ENCODE peak calls at places on chromosomes 11 and 22, in eight cellular contexts. R, W, Z, H, T, F, L and P are unnamed samples.

GRCh38 chr11:65166893-65167292 is 3.1 kb upstream of the SPDYC start:
- DNase-seq in L (no peak), T (no peak), F (no peak), R (no peak), W (no peak), H (no peak), Z (no peak), P (no peak)

GRCh38 chr11:3094223-3094824 is 37.1 kb upstream of the CARS1 start:
- DNase-seq in F (no peak), L (no peak), R (no peak), T (no peak), W (no peak), Z (no peak), H (no peak), P (no peak)

GRCh38 chr11:32893947-32894827 is 1.6 kb downstream of the QSER1 start:
- DNase-seq in Z (peak), F (peak), W (peak), T (peak), R (no peak), H (peak), L (peak), P (peak)

GRCh38 chr11:79263001-79263400 is 177.8 kb downstream of the TENM4 start:
- DNase-seq in R (no peak), Z (peak), T (no peak), F (no peak), L (no peak), W (no peak), H (no peak), P (no peak)

GRCh38 chr11:61666684-61667297 is 13.4 kb upstream of the DAGLA start:
- DNase-seq in F (no peak), W (no peak), R (no peak), Z (no peak), H (no peak), L (peak), T (no peak), P (peak)

GRCh38 chr11:95230054-95231034 is 658 bp downstream of the SESN3 start:
- DNase-seq in W (peak), R (no peak), T (peak), F (peak), Z (no peak), L (no peak), H (peak), P (peak)

GRCh38 chr11:23138761-23139160 is 278.5 kb upstream of the CCDC179 start:
- DNase-seq in F (no peak), W (no peak), T (no peak), Z (no peak), H (no peak), L (no peak), R (no peak), P (no peak)

GRCh38 chr11:45982656-45983470 is 60.4 kb downstream of the LARGE2 start:
- DNase-seq in H (peak), Z (peak), W (no peak), F (no peak), T (no peak), R (no peak), L (no peak), P (peak)

GRCh38 chr11:124751741-124752470 is at the start of gene VSIG2:
- DNase-seq in H (no peak), W (no peak), L (no peak), F (no peak), Z (no peak), T (no peak), R (no peak), P (no peak)

GRCh38 chr11:119533931-119534694 is 111.1 kb upstream of the THY1 start:
- DNase-seq in R (peak), Z (no peak), W (peak), H (peak), L (peak), T (peak), F (peak), P (peak)

GRCh38 chr11:70029831-70030811 is 48.0 kb upstream of the ANO1 start:
- DNase-seq in H (no peak), R (no peak), W (no peak), L (no peak), Z (no peak), T (no peak), F (no peak), P (no peak)

GRCh38 chr11:122159173-122159701 is 43.2 kb upstream of the BLID start:
- DNase-seq in W (no peak), T (peak), L (no peak), F (no peak), H (no peak), R (no peak), Z (peak), P (no peak)

GRCh38 chr11:108914981-108915380 is 250.1 kb downstream of the DDX10 start:
- DNase-seq in Z (no peak), H (no peak), R (no peak), L (no peak), T (no peak), F (no peak), W (no peak), P (no peak)

GRCh38 chr11:63845911-63846310 is 7.0 kb downstream of the MARK2 start:
- DNase-seq in Z (no peak), H (no peak), T (no peak), W (no peak), R (no peak), F (no peak), L (no peak), P (no peak)

GRCh38 chr11:46322759-46323158 is 24.5 kb upstream of the DGKZ start:
- DNase-seq in L (no peak), T (no peak), H (no peak), R (no peak), W (no peak), Z (no peak), F (no peak), P (no peak)

GRCh38 chr22:26842103-26842502 is 184.7 kb downstream of the MIAT start:
- DNase-seq in L (no peak), F (no peak), Z (no peak), W (no peak), R (no peak), H (no peak), T (no peak), P (no peak)

GRCh38 chr11:33620423-33621120 is 80.1 kb downstream of the C11orf91 start:
- DNase-seq in H (no peak), Z (no peak), R (no peak), T (peak), F (no peak), W (no peak), L (no peak), P (no peak)

GRCh38 chr11:5600374-5600851 is 4.0 kb downstream of the TRIM6 start:
- DNase-seq in R (no peak), T (peak), W (peak), H (no peak), L (peak), F (peak), Z (peak), P (peak)

GRCh38 chr11:62449451-62449851 is 30.6 kb downstream of the SCGB1A1 start:
- DNase-seq in H (no peak), W (no peak), F (no peak), R (no peak), T (no peak), L (no peak), Z (no peak), P (no peak)